ENCODE peak calls at places on chromosome 2, in four cellular contexts. S is tibial artery, G is Peyer's patch, V is cardiac muscle cell. A is an unnamed sample.

GRCh38 chr2:132670104-132670960 is at the start of gene LYPD1:
- DNase-seq in S (no peak), G (no peak), V (no peak), A (no peak)

GRCh38 chr2:199488772-199489400 is 31.1 kb upstream of the SATB2 start:
- DNase-seq in S (no peak), G (no peak), V (peak; percentile 72), A (peak; percentile 28)

GRCh38 chr2:136361521-136361920 is 243.6 kb upstream of the CXCR4 start:
- DNase-seq in S (no peak), G (no peak), V (no peak), A (no peak)

GRCh38 chr2:150110548-150110947 is 376.9 kb downstream of the RND3 start:
- DNase-seq in S (no peak), G (no peak), V (no peak), A (no peak)

GRCh38 chr2:187576906-187577305 is 22.7 kb upstream of the TFPI start:
- DNase-seq in S (no peak), G (no peak), V (peak; percentile 27), A (no peak)

GRCh38 chr2:207166349-207167128 is 791 bp upstream of the KLF7 start:
- DNase-seq in S (peak; percentile 62), G (peak; percentile 88), V (peak; percentile 93), A (peak; percentile 64)

GRCh38 chr2:231715988-231716616 is 7.8 kb downstream of the PTMA start:
- DNase-seq in S (no peak), G (no peak), V (peak; percentile 52), A (no peak)

GRCh38 chr2:64626963-64627760 is 26.6 kb downstream of the SERTAD2 start:
- DNase-seq in S (no peak), G (no peak), V (no peak), A (no peak)

GRCh38 chr2:240392084-240392947 is 43.1 kb upstream of the GPC1 start:
- DNase-seq in S (peak; percentile 12), G (peak; percentile 36), V (peak; percentile 29), A (no peak)

GRCh38 chr2:119701352-119701751 is 22.4 kb downstream of the TMEM177 start:
- DNase-seq in S (no peak), G (no peak), V (no peak), A (no peak)

GRCh38 chr2:232809349-232810124 is 33.2 kb upstream of the KCNJ13 start:
- DNase-seq in S (no peak), G (no peak), V (no peak), A (no peak)

GRCh38 chr2:107595749-107596148 is 230.9 kb upstream of the RGPD4 start:
- DNase-seq in S (no peak), G (no peak), V (peak; percentile 26), A (no peak)

GRCh38 chr2:172246649-172247048 is 143.9 kb upstream of the DLX2 start:
- DNase-seq in S (no peak), G (no peak), V (no peak), A (no peak)

DNA sequence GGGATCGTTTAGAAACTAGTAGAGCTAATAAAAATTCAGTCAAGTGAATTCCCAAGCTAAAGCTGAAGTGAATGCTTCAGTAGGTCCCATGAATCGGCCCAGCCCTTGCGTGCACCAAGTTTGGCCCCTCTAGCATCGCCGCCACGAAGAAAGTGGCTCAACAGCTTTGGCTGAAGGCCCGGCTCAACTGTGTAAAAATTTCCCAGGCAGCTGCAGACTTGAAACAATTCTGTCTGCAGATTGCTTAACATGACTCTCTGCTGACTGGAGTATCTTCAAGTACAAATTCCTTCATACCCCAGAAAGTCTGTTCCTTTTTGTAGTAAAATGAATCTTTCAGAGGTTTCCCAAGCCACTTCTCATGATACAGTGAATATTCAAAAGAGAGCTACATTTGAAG is 32.7 kb downstream of the ALMS1 start:
- DNase-seq in S (peak; percentile 70), G (peak; percentile 52), V (peak; percentile 95), A (no peak)
- H3K27ac ChIP-seq in S (peak overlapping the region; percentile 19), G (peak overlapping the region; percentile 7), V (no peak overlapping the region), A (no peak overlapping the region)

GRCh38 chr2:23622466-23622865 is 237.5 kb downstream of the KLHL29 start:
- DNase-seq in S (no peak), G (no peak), V (no peak), A (no peak)

GRCh38 chr2:23621616-23622015 is 236.6 kb downstream of the KLHL29 start:
- DNase-seq in S (no peak), G (no peak), V (no peak), A (no peak)

GRCh38 chr2:23618696-23619530 is 233.9 kb downstream of the KLHL29 start:
- DNase-seq in S (no peak), G (no peak), V (no peak), A (no peak)

GRCh38 chr2:23619941-23620340 is 235.0 kb downstream of the KLHL29 start:
- DNase-seq in S (no peak), G (no peak), V (no peak), A (no peak)

DNA sequence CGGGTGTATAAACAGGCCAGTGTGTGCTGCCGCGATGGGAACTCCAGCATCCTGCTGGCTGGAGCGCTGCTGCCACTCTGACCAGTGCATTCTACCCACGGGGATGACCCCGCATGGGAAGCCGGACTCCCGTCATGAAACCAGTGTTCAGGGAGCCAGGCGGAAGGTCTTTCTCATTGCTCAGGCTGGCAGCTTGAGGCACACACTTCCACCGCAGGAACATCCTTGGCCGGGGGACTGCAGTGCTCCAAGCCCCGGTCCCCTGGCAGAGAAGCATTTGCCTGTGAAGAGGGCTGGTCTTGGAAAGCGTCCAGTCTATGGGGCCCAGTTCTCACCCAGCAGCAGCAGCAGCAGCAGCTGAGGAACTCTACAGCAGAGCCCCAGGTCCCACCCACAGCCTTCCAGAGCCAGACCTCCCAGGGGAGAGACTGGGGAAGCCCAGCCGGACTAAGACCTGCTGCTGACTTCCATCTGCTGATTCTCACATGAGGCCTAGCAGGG is 235.9 kb downstream of the KLHL29 start:
- DNase-seq in S (no peak), G (no peak), V (peak; percentile 77), A (no peak)
- H3K4me1 ChIP-seq in S (peaks cover 42% of the 10 kb centered on the region), G (peaks cover 30% of the 10 kb centered on the region), V (no peaks in the 10 kb centered on the region), A (no peaks in the 10 kb centered on the region)

GRCh38 chr2:206145665-206146064 is 13.6 kb downstream of the NDUFS1 start:
- DNase-seq in S (no peak), G (no peak), V (no peak), A (no peak)
- H3K36me3 ChIP-seq in S (peaks cover 96% of the 10 kb centered on the region), G (peaks cover 96% of the 10 kb centered on the region), V (peaks cover 88% of the 10 kb centered on the region), A (peaks cover 14% of the 10 kb centered on the region)

GRCh38 chr2:12081481-12082210 is 335.2 kb downstream of the LPIN1 start:
- DNase-seq in S (no peak), G (no peak), V (no peak), A (peak; percentile 73)

GRCh38 chr2:12087175-12087574 is 340.7 kb downstream of the LPIN1 start:
- DNase-seq in S (no peak), G (no peak), V (no peak), A (no peak)

GRCh38 chr2:12080360-12080759 is 333.9 kb downstream of the LPIN1 start:
- DNase-seq in S (no peak), G (no peak), V (no peak), A (no peak)

GRCh38 chr2:12083081-12083569 is 336.7 kb downstream of the LPIN1 start:
- DNase-seq in S (no peak), G (no peak), V (no peak), A (no peak)

GRCh38 chr2:12083713-12084420 is 337.4 kb downstream of the LPIN1 start:
- DNase-seq in S (no peak), G (no peak), V (peak; percentile 39), A (no peak)
- H3K27ac ChIP-seq in S (no peak overlapping the region), G (no peak overlapping the region), V (no peak overlapping the region), A (no peak overlapping the region)

DNA sequence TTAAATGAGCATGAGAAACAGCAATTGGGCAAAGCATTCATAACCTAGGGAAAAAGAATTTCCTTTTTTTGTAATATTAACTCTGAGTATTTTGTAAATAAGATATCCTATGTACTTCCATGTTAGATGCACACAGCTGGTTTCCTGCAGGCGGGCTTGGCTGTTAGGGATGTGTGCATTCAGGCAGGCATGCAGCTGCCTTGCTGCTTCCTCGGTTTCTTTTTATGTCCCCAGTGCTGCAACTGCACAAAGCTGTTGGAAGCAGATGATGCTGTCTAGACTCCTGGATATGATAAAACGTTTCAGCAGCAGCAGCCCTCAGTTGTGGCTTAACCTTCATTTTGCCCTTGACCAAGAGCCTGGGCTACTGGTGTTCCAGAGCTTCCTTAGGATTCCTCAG is 89.5 kb upstream of the EML6 start:
- DNase-seq in S (no peak), G (no peak), V (peak; percentile 27), A (no peak)
- H3K4me1 ChIP-seq in S (peaks cover 22% of the 10 kb centered on the region), G (peaks cover 6% of the 10 kb centered on the region), V (peaks cover 3% of the 10 kb centered on the region), A (peaks cover 16% of the 10 kb centered on the region)

GRCh38 chr2:26904839-26905238 is 56.9 kb downstream of the DPYSL5 start:
- DNase-seq in S (no peak), G (no peak), V (no peak), A (no peak)
- H3K36me3 ChIP-seq in S (no peaks in the 10 kb centered on the region), G (no peaks in the 10 kb centered on the region), V (no peaks in the 10 kb centered on the region), A (no peaks in the 10 kb centered on the region)

GRCh38 chr2:20674309-20674965 is 7.5 kb downstream of the GDF7 start:
- DNase-seq in S (no peak), G (no peak), V (no peak), A (no peak)

GRCh38 chr2:20672191-20672951 is 5.4 kb downstream of the GDF7 start:
- DNase-seq in S (no peak), G (peak; percentile 48), V (no peak), A (no peak)

GRCh38 chr2:20674974-20675679 is 8.2 kb downstream of the GDF7 start:
- DNase-seq in S (peak; percentile 61), G (peak; percentile 46), V (peak; percentile 90), A (no peak)

GRCh38 chr2:20675701-20676352 is 8.9 kb downstream of the GDF7 start:
- DNase-seq in S (no peak), G (peak; percentile 80), V (no peak), A (no peak)

DNA sequence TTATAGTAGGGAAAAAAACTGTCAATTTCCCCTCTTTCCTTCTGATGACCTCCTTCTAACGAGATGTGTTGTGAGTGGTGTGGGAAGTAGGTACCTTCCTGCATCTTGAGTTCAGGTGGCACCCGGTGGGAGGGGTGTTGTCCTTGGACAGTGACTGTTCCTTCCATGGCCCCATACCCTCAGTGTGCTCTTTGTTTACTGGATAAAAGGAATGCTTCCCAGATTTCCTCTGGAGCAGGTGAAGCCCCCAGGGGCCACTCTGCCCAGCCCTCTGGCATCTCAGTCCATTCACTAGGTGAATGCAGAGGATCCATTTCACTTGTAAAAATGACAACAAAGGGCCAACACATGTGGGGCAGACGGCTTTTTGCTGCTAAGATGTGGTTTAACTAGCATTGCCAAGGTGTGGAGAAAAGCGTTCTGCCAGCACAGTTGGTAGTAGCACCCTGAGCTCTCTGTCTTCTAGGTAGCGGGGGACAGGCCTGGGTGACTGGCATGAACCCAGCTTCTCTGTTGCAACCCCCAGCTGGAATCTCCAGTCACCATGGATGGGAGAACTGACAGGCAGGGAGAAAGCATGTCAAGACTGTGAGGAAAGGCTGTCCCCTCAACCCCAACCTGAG is 6.9 kb downstream of the GDF7 start:
- DNase-seq in S (no peak), G (no peak), V (no peak), A (no peak)
- H3K27ac ChIP-seq in S (peak overlapping the region; percentile 84), G (no peak overlapping the region), V (no peak overlapping the region), A (no peak overlapping the region)